ENCODE peak calls at places on chromosomes 4 and X, in eight cellular contexts. F is CD8-positive, alpha-beta memory T cell; Y is right lobe of liver; W is fibroblast of lung; J is transverse colon; L is Peyer's patch; S is PC-9; A is GM23338. C is an unnamed sample. For H3K4me1, the result is how much of the 10 kb centered on the place peaks cover.

GRCh38 chr4:88526221-88526815 is 2.7 kb upstream of the PYURF start:
- DNase-seq in F (peak), Y (no peak), W (peak), J (no peak), L (no peak), S (peak), A (peak), C (no peak)

GRCh38 chrX:2193273-2193592 is 307.5 kb downstream of the DHRSX start:
- DNase-seq in F (no peak), Y (no peak), W (no peak), J (no peak), L (no peak), S (no peak), A (no peak), C (no peak)

GRCh38 chrX:109040057-109040456 is 303.7 kb upstream of the IRS4 start:
- DNase-seq in F (no peak), Y (no peak), W (no peak), J (no peak), L (no peak), S (no peak), A (peak), C (peak)

GRCh38 chr4:24219171-24219570 is 329.3 kb upstream of the PPARGC1A start:
- DNase-seq in F (no peak), Y (peak), W (peak), J (no peak), L (no peak), S (no peak), A (no peak), C (peak)

GRCh38 chr4:37684154-37684553 is 2.0 kb downstream of the RELL1 start:
- DNase-seq in F (no peak), Y (no peak), W (no peak), J (no peak), L (no peak), S (no peak), A (no peak), C (no peak)

GRCh38 chr4:37597019-37597418 is 89.2 kb downstream of the RELL1 start:
- DNase-seq in F (no peak), Y (no peak), W (peak), J (no peak), L (no peak), S (no peak), A (no peak), C (no peak)

GRCh38 chr4:112857461-112857860 is 192.0 kb upstream of the ANK2 start:
- DNase-seq in F (no peak), Y (no peak), W (peak), J (no peak), L (no peak), S (no peak), A (no peak), C (no peak)

GRCh38 chr4:5033266-5033945 is 14.1 kb upstream of the CYTL1 start:
- DNase-seq in F (no peak), Y (no peak), W (peak), J (no peak), L (no peak), S (no peak), A (no peak), C (no peak)

GRCh38 chr4:118034061-118034785 is at the start of gene NDST3:
- DNase-seq in F (no peak), Y (peak), W (peak), J (peak), L (no peak), S (peak), A (peak), C (peak)

GRCh38 chr4:48906283-48907173 is at the start of gene OCIAD2:
- DNase-seq in F (peak), Y (peak), W (peak), J (peak), L (peak), S (peak), A (peak), C (peak)

GRCh38 chrX:44874481-44875184 is 1.6 kb downstream of the KDM6A start:
- DNase-seq in F (peak), Y (no peak), W (peak), J (peak), L (peak), S (peak), A (peak), C (peak)

GRCh38 chr4:53854991-53855885 is 209.2 kb downstream of the CHIC2 start:
- DNase-seq in F (no peak), Y (no peak), W (peak), J (no peak), L (no peak), S (no peak), A (no peak), C (no peak)

GRCh38 chr4:54958236-54958635 is 167.2 kb downstream of the KDR start:
- DNase-seq in F (peak), Y (no peak), W (peak), J (no peak), L (no peak), S (no peak), A (no peak), C (no peak)

GRCh38 chrX:14616301-14616700 is 87.0 kb downstream of the GLRA2 start:
- DNase-seq in F (no peak), Y (no peak), W (peak), J (no peak), L (no peak), S (no peak), A (no peak), C (no peak)

GRCh38 chr4:4869731-4870483 is 10.4 kb downstream of the MSX1 start:
- DNase-seq in F (no peak), Y (no peak), W (no peak), J (no peak), L (no peak), S (no peak), A (peak), C (peak)

GRCh38 chr4:1212546-1213335 is 36.2 kb downstream of the CTBP1 start:
- DNase-seq in F (no peak), Y (peak), W (no peak), J (no peak), L (no peak), S (no peak), A (no peak), C (no peak)
- H3K4me1 ChIP-seq in F (under half), Y (under half), W (under half), J (under half), L (under half), S (under half), A (under half), C (under half)

GRCh38 chr4:71025654-71026053 is 32.2 kb downstream of the DCK start:
- DNase-seq in F (no peak), Y (no peak), W (no peak), J (no peak), L (no peak), S (no peak), A (no peak), C (no peak)

GRCh38 chr4:71027611-71028010 is 34.2 kb downstream of the DCK start:
- DNase-seq in F (no peak), Y (no peak), W (no peak), J (no peak), L (no peak), S (no peak), A (no peak), C (no peak)

GRCh38 chr4:71026086-71026485 is 32.6 kb downstream of the DCK start:
- DNase-seq in F (no peak), Y (no peak), W (peak), J (no peak), L (no peak), S (no peak), A (no peak), C (no peak)

GRCh38 chr4:71029504-71029903 is 36.1 kb downstream of the DCK start:
- DNase-seq in F (no peak), Y (no peak), W (no peak), J (no peak), L (no peak), S (no peak), A (peak), C (no peak)
- H3K27ac ChIP-seq in F (no peak), Y (no peak), W (no peak), J (no peak), L (no peak), S (no peak), A (peak), C (no peak)

GRCh38 chr4:44186850-44187246 is 261.8 kb downstream of the KCTD8 start:
- DNase-seq in F (no peak), Y (no peak), W (peak), J (no peak), L (no peak), S (no peak), A (no peak), C (no peak)

GRCh38 chr4:44186096-44186849 is 262.3 kb downstream of the KCTD8 start:
- DNase-seq in F (no peak), Y (no peak), W (no peak), J (no peak), L (no peak), S (no peak), A (peak), C (peak)
- H3K4me1 ChIP-seq in F (under half), Y (under half), W (under half), J (under half), L (under half), S (under half), A (under half), C (under half)

DNA sequence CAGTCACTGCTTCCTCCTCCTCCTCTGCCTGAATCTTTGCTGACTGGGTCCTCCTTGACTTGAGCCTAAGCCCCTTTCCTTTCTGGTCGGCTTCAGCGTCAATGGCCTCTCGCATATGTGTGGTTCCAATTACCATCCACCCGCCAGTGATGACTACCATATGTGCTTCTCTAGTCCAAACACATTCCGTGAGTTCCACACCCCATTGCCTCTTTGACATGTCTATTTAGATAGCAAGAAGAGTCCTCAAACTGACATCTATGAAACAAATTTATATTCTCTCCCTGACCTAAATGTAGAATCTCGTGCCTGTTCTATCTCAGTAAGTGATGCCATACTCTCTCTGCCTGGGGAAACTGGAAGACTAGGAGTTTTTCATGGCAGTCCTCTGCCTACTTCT is 19.7 kb downstream of the MXRA5 start:
- DNase-seq in F (no peak), Y (no peak), W (no peak), J (no peak), L (no peak), S (no peak), A (no peak), C (no peak)
- H3K27ac ChIP-seq in F (no peak), Y (no peak), W (no peak), J (no peak), L (no peak), S (no peak), A (no peak), C (no peak)

GRCh38 chr4:185352741-185353140 is 43.0 kb downstream of the LRP2BP start:
- DNase-seq in F (no peak), Y (no peak), W (no peak), J (no peak), L (no peak), S (no peak), A (no peak), C (no peak)
- H3K4me1 ChIP-seq in F (under half), Y (under half), W (under half), J (under half), L (under half), S (under half), A (under half), C (under half)

GRCh38 chrX:10039821-10040793 is 72.9 kb downstream of the CLDN34 start:
- DNase-seq in F (no peak), Y (no peak), W (no peak), J (no peak), L (no peak), S (no peak), A (no peak), C (no peak)
- H3K27ac ChIP-seq in F (no peak), Y (no peak), W (no peak), J (no peak), L (no peak), S (peak), A (peak), C (no peak)

GRCh38 chr4:57103051-57103450 is 7.1 kb downstream of the IGFBP7 start:
- DNase-seq in F (no peak), Y (no peak), W (no peak), J (no peak), L (no peak), S (no peak), A (peak), C (no peak)
- H3K4me1 ChIP-seq in F (under half), Y (under half), W (under half), J (under half), L (under half), S (under half), A (under half), C (under half)

C was measured in endodermal cell.